ENCODE peak calls at places on chromosomes 2 and 18, in six cellular contexts. One of them, this sample, is unnamed.

GRCh38 chr2:47070920-47071824 is 83.9 kb downstream of the STPG4 start:
- DNase-seq in NCI-H1417: no peak
- DNase-seq in DND-41: no peak
- DNase-seq in stimulated activated CD4-positive, alpha-beta T cell treated with anti-CD3 and anti-CD28 coated beads, Interleukin-1b, Interleukin-23, amount 100 ng/mL, for 24 hours: no peak
- DNase-seq in activated naive CD8-positive, alpha-beta T cell treated with anti-CD3 and anti-CD28 coated beads for 36 hours: peak
- DNase-seq in T-helper 2 cell: no peak
- DNase-seq in this sample: no peak

GRCh38 chr18:33210575-33211189 is 229.8 kb downstream of the CCDC178 start:
- DNase-seq in NCI-H1417: peak
- DNase-seq in DND-41: no peak
- DNase-seq in stimulated activated CD4-positive, alpha-beta T cell treated with anti-CD3 and anti-CD28 coated beads, Interleukin-1b, Interleukin-23, amount 100 ng/mL, for 24 hours: no peak
- DNase-seq in activated naive CD8-positive, alpha-beta T cell treated with anti-CD3 and anti-CD28 coated beads for 36 hours: no peak
- DNase-seq in T-helper 2 cell: no peak
- DNase-seq in this sample: peak

GRCh38 chr2:96359310-96359709 is 23.7 kb downstream of the NCAPH start:
- DNase-seq in NCI-H1417: peak
- DNase-seq in DND-41: peak
- DNase-seq in stimulated activated CD4-positive, alpha-beta T cell treated with anti-CD3 and anti-CD28 coated beads, Interleukin-1b, Interleukin-23, amount 100 ng/mL, for 24 hours: no peak
- DNase-seq in activated naive CD8-positive, alpha-beta T cell treated with anti-CD3 and anti-CD28 coated beads for 36 hours: peak
- DNase-seq in T-helper 2 cell: no peak
- DNase-seq in this sample: no peak

GRCh38 chr2:46460991-46461715 is 18.2 kb upstream of the TMEM247 start:
- DNase-seq in NCI-H1417: peak
- DNase-seq in DND-41: peak
- DNase-seq in stimulated activated CD4-positive, alpha-beta T cell treated with anti-CD3 and anti-CD28 coated beads, Interleukin-1b, Interleukin-23, amount 100 ng/mL, for 24 hours: peak
- DNase-seq in activated naive CD8-positive, alpha-beta T cell treated with anti-CD3 and anti-CD28 coated beads for 36 hours: peak
- DNase-seq in T-helper 2 cell: peak
- DNase-seq in this sample: peak

GRCh38 chr18:30387401-30387800 is 655.1 kb downstream of the DSC3 start:
- DNase-seq in NCI-H1417: no peak
- DNase-seq in DND-41: no peak
- DNase-seq in stimulated activated CD4-positive, alpha-beta T cell treated with anti-CD3 and anti-CD28 coated beads, Interleukin-1b, Interleukin-23, amount 100 ng/mL, for 24 hours: no peak
- DNase-seq in activated naive CD8-positive, alpha-beta T cell treated with anti-CD3 and anti-CD28 coated beads for 36 hours: no peak
- DNase-seq in T-helper 2 cell: no peak
- DNase-seq in this sample: no peak

GRCh38 chr2:206225435-206226232 is 48.8 kb upstream of the ZDBF2 start:
- DNase-seq in NCI-H1417: no peak
- DNase-seq in DND-41: no peak
- DNase-seq in stimulated activated CD4-positive, alpha-beta T cell treated with anti-CD3 and anti-CD28 coated beads, Interleukin-1b, Interleukin-23, amount 100 ng/mL, for 24 hours: no peak
- DNase-seq in activated naive CD8-positive, alpha-beta T cell treated with anti-CD3 and anti-CD28 coated beads for 36 hours: peak
- DNase-seq in T-helper 2 cell: no peak
- DNase-seq in this sample: no peak

GRCh38 chr2:77169426-77169825 is 352.8 kb downstream of the LRRTM4 start:
- DNase-seq in NCI-H1417: no peak
- DNase-seq in DND-41: no peak
- DNase-seq in stimulated activated CD4-positive, alpha-beta T cell treated with anti-CD3 and anti-CD28 coated beads, Interleukin-1b, Interleukin-23, amount 100 ng/mL, for 24 hours: no peak
- DNase-seq in activated naive CD8-positive, alpha-beta T cell treated with anti-CD3 and anti-CD28 coated beads for 36 hours: no peak
- DNase-seq in T-helper 2 cell: no peak
- DNase-seq in this sample: no peak

GRCh38 chr2:144424559-144425240 is 95.2 kb downstream of the ZEB2 start:
- DNase-seq in NCI-H1417: peak
- DNase-seq in DND-41: no peak
- DNase-seq in stimulated activated CD4-positive, alpha-beta T cell treated with anti-CD3 and anti-CD28 coated beads, Interleukin-1b, Interleukin-23, amount 100 ng/mL, for 24 hours: no peak
- DNase-seq in activated naive CD8-positive, alpha-beta T cell treated with anti-CD3 and anti-CD28 coated beads for 36 hours: peak
- DNase-seq in T-helper 2 cell: no peak
- DNase-seq in this sample: peak

GRCh38 chr2:67600946-67601345 is 203.8 kb downstream of the ETAA1 start:
- DNase-seq in NCI-H1417: no peak
- DNase-seq in DND-41: no peak
- DNase-seq in stimulated activated CD4-positive, alpha-beta T cell treated with anti-CD3 and anti-CD28 coated beads, Interleukin-1b, Interleukin-23, amount 100 ng/mL, for 24 hours: no peak
- DNase-seq in activated naive CD8-positive, alpha-beta T cell treated with anti-CD3 and anti-CD28 coated beads for 36 hours: no peak
- DNase-seq in T-helper 2 cell: no peak
- DNase-seq in this sample: no peak

GRCh38 chr2:9288681-9289338 is 82.2 kb downstream of the ASAP2 start:
- DNase-seq in NCI-H1417: no peak
- DNase-seq in DND-41: no peak
- DNase-seq in stimulated activated CD4-positive, alpha-beta T cell treated with anti-CD3 and anti-CD28 coated beads, Interleukin-1b, Interleukin-23, amount 100 ng/mL, for 24 hours: no peak
- DNase-seq in activated naive CD8-positive, alpha-beta T cell treated with anti-CD3 and anti-CD28 coated beads for 36 hours: no peak
- DNase-seq in T-helper 2 cell: no peak
- DNase-seq in this sample: no peak

GRCh38 chr2:240233891-240234502 is 93.5 kb upstream of the OTOS start:
- DNase-seq in NCI-H1417: no peak
- DNase-seq in DND-41: no peak
- DNase-seq in stimulated activated CD4-positive, alpha-beta T cell treated with anti-CD3 and anti-CD28 coated beads, Interleukin-1b, Interleukin-23, amount 100 ng/mL, for 24 hours: no peak
- DNase-seq in activated naive CD8-positive, alpha-beta T cell treated with anti-CD3 and anti-CD28 coated beads for 36 hours: no peak
- DNase-seq in T-helper 2 cell: peak
- DNase-seq in this sample: no peak

GRCh38 chr2:74806913-74807312 is 27.0 kb upstream of the HK2 start:
- DNase-seq in NCI-H1417: no peak
- DNase-seq in DND-41: no peak
- DNase-seq in stimulated activated CD4-positive, alpha-beta T cell treated with anti-CD3 and anti-CD28 coated beads, Interleukin-1b, Interleukin-23, amount 100 ng/mL, for 24 hours: no peak
- DNase-seq in activated naive CD8-positive, alpha-beta T cell treated with anti-CD3 and anti-CD28 coated beads for 36 hours: no peak
- DNase-seq in T-helper 2 cell: no peak
- DNase-seq in this sample: no peak

GRCh38 chr2:42974697-42975357 is 182.4 kb upstream of the HAAO start:
- DNase-seq in NCI-H1417: no peak
- DNase-seq in DND-41: peak
- DNase-seq in stimulated activated CD4-positive, alpha-beta T cell treated with anti-CD3 and anti-CD28 coated beads, Interleukin-1b, Interleukin-23, amount 100 ng/mL, for 24 hours: peak
- DNase-seq in activated naive CD8-positive, alpha-beta T cell treated with anti-CD3 and anti-CD28 coated beads for 36 hours: peak
- DNase-seq in T-helper 2 cell: no peak
- DNase-seq in this sample: peak

GRCh38 chr2:169159686-169160085 is 90.3 kb downstream of the DHRS9 start:
- DNase-seq in NCI-H1417: no peak
- DNase-seq in DND-41: no peak
- DNase-seq in stimulated activated CD4-positive, alpha-beta T cell treated with anti-CD3 and anti-CD28 coated beads, Interleukin-1b, Interleukin-23, amount 100 ng/mL, for 24 hours: no peak
- DNase-seq in activated naive CD8-positive, alpha-beta T cell treated with anti-CD3 and anti-CD28 coated beads for 36 hours: no peak
- DNase-seq in T-helper 2 cell: no peak
- DNase-seq in this sample: no peak

GRCh38 chr2:2688231-2688630 is 357.2 kb upstream of the MYT1L start:
- DNase-seq in NCI-H1417: peak
- DNase-seq in DND-41: no peak
- DNase-seq in stimulated activated CD4-positive, alpha-beta T cell treated with anti-CD3 and anti-CD28 coated beads, Interleukin-1b, Interleukin-23, amount 100 ng/mL, for 24 hours: no peak
- DNase-seq in activated naive CD8-positive, alpha-beta T cell treated with anti-CD3 and anti-CD28 coated beads for 36 hours: no peak
- DNase-seq in T-helper 2 cell: no peak
- DNase-seq in this sample: no peak

GRCh38 chr2:132489150-132489549 is 72.5 kb downstream of the GPR39 start:
- DNase-seq in NCI-H1417: no peak
- DNase-seq in DND-41: peak
- DNase-seq in stimulated activated CD4-positive, alpha-beta T cell treated with anti-CD3 and anti-CD28 coated beads, Interleukin-1b, Interleukin-23, amount 100 ng/mL, for 24 hours: no peak
- DNase-seq in activated naive CD8-positive, alpha-beta T cell treated with anti-CD3 and anti-CD28 coated beads for 36 hours: peak
- DNase-seq in T-helper 2 cell: no peak
- DNase-seq in this sample: no peak

GRCh38 chr18:39414009-39414700 is 1848.6 kb upstream of the CELF4 start:
- DNase-seq in NCI-H1417: no peak
- DNase-seq in DND-41: no peak
- DNase-seq in stimulated activated CD4-positive, alpha-beta T cell treated with anti-CD3 and anti-CD28 coated beads, Interleukin-1b, Interleukin-23, amount 100 ng/mL, for 24 hours: no peak
- DNase-seq in activated naive CD8-positive, alpha-beta T cell treated with anti-CD3 and anti-CD28 coated beads for 36 hours: no peak
- DNase-seq in T-helper 2 cell: no peak
- DNase-seq in this sample: no peak

GRCh38 chr2:177346192-177346591 is 46.4 kb upstream of the AGPS start:
- DNase-seq in NCI-H1417: no peak
- DNase-seq in DND-41: no peak
- DNase-seq in stimulated activated CD4-positive, alpha-beta T cell treated with anti-CD3 and anti-CD28 coated beads, Interleukin-1b, Interleukin-23, amount 100 ng/mL, for 24 hours: no peak
- DNase-seq in activated naive CD8-positive, alpha-beta T cell treated with anti-CD3 and anti-CD28 coated beads for 36 hours: no peak
- DNase-seq in T-helper 2 cell: no peak
- DNase-seq in this sample: no peak

GRCh38 chr2:196480653-196481322 is 158.7 kb upstream of the CCDC150 start:
- DNase-seq in NCI-H1417: peak
- DNase-seq in DND-41: no peak
- DNase-seq in stimulated activated CD4-positive, alpha-beta T cell treated with anti-CD3 and anti-CD28 coated beads, Interleukin-1b, Interleukin-23, amount 100 ng/mL, for 24 hours: no peak
- DNase-seq in activated naive CD8-positive, alpha-beta T cell treated with anti-CD3 and anti-CD28 coated beads for 36 hours: no peak
- DNase-seq in T-helper 2 cell: no peak
- DNase-seq in this sample: no peak

GRCh38 chr2:83069724-83070123 is 1389.4 kb downstream of the SUCLG1 start:
- DNase-seq in NCI-H1417: peak
- DNase-seq in DND-41: no peak
- DNase-seq in stimulated activated CD4-positive, alpha-beta T cell treated with anti-CD3 and anti-CD28 coated beads, Interleukin-1b, Interleukin-23, amount 100 ng/mL, for 24 hours: no peak
- DNase-seq in activated naive CD8-positive, alpha-beta T cell treated with anti-CD3 and anti-CD28 coated beads for 36 hours: no peak
- DNase-seq in T-helper 2 cell: no peak
- DNase-seq in this sample: peak

GRCh38 chr2:68000170-68000825 is 62.5 kb downstream of the C1D start:
- DNase-seq in NCI-H1417: no peak
- DNase-seq in DND-41: no peak
- DNase-seq in stimulated activated CD4-positive, alpha-beta T cell treated with anti-CD3 and anti-CD28 coated beads, Interleukin-1b, Interleukin-23, amount 100 ng/mL, for 24 hours: no peak
- DNase-seq in activated naive CD8-positive, alpha-beta T cell treated with anti-CD3 and anti-CD28 coated beads for 36 hours: no peak
- DNase-seq in T-helper 2 cell: no peak
- DNase-seq in this sample: no peak

GRCh38 chr18:46069524-46069923 is 2.5 kb downstream of the PSTPIP2 start:
- DNase-seq in NCI-H1417: no peak
- DNase-seq in DND-41: no peak
- DNase-seq in stimulated activated CD4-positive, alpha-beta T cell treated with anti-CD3 and anti-CD28 coated beads, Interleukin-1b, Interleukin-23, amount 100 ng/mL, for 24 hours: no peak
- DNase-seq in activated naive CD8-positive, alpha-beta T cell treated with anti-CD3 and anti-CD28 coated beads for 36 hours: no peak
- DNase-seq in T-helper 2 cell: no peak
- DNase-seq in this sample: no peak

GRCh38 chr2:27003857-27004256 is 28.9 kb upstream of the TMEM214 start:
- DNase-seq in NCI-H1417: no peak
- DNase-seq in DND-41: no peak
- DNase-seq in stimulated activated CD4-positive, alpha-beta T cell treated with anti-CD3 and anti-CD28 coated beads, Interleukin-1b, Interleukin-23, amount 100 ng/mL, for 24 hours: no peak
- DNase-seq in activated naive CD8-positive, alpha-beta T cell treated with anti-CD3 and anti-CD28 coated beads for 36 hours: no peak
- DNase-seq in T-helper 2 cell: no peak
- DNase-seq in this sample: no peak